ENCODE peak calls at places on chromosomes 13 and 19, in six cellular contexts. A is astrocyte of the spinal cord, X is right atrium auricular region, O is BJ, J is epithelial cell of esophagus, G is fibroblast of the aortic adventitia. Q is an unnamed sample.

GRCh38 chr19:5864013-5864720 is 6.2 kb downstream of the FUT5 start:
- DNase-seq in X (no peak), A (no peak), G (no peak), J (no peak), O (no peak), Q (no peak)

GRCh38 chr19:32866061-32866460 is 3.5 kb downstream of the SLC7A9 start:
- DNase-seq in O (no peak), G (no peak), J (no peak), X (no peak), A (no peak), Q (no peak)

GRCh38 chr13:98571955-98572662 is 4.8 kb downstream of the STK24 start:
- DNase-seq in A (peak), O (peak), X (no peak), J (peak), G (peak), Q (peak)

GRCh38 chr19:2048959-2049740 is 1.9 kb downstream of the MKNK2 start:
- DNase-seq in G (no peak), A (no peak), O (no peak), X (no peak), J (no peak), Q (no peak)

GRCh38 chr13:47005761-47006414 is 109.0 kb upstream of the HTR2A start:
- DNase-seq in G (no peak), A (peak), J (no peak), O (no peak), X (no peak), Q (peak)

GRCh38 chr13:33277946-33278345 is 7.6 kb downstream of the STARD13 start:
- DNase-seq in J (no peak), O (no peak), A (no peak), X (no peak), G (peak), Q (peak)

GRCh38 chr19:29217591-29217990 is 4.6 kb upstream of the UQCRFS1 start:
- DNase-seq in O (no peak), G (no peak), A (no peak), J (no peak), X (no peak), Q (no peak)

GRCh38 chr13:106424805-106425204 is 110.7 kb downstream of the EFNB2 start:
- DNase-seq in J (peak), A (no peak), X (no peak), G (no peak), O (no peak), Q (no peak)

GRCh38 chr19:44876930-44877530 is 14.0 kb upstream of the TOMM40 start:
- DNase-seq in G (no peak), X (no peak), O (no peak), A (peak), J (no peak), Q (no peak)

GRCh38 chr13:111938743-111939142 is 128.2 kb upstream of the SOX1 start:
- DNase-seq in A (no peak), G (no peak), X (peak), O (no peak), J (no peak), Q (no peak)

GRCh38 chr13:69928262-69928661 is 179.4 kb upstream of the ATXN8OS start:
- DNase-seq in G (no peak), A (no peak), X (no peak), O (no peak), J (no peak), Q (no peak)

GRCh38 chr19:720691-721160 is 12.0 kb downstream of the PALM start:
- DNase-seq in J (no peak), O (no peak), A (no peak), X (no peak), G (no peak), Q (no peak)

GRCh38 chr13:33543631-33544030 is 258.1 kb upstream of the STARD13 start:
- DNase-seq in G (peak), A (no peak), J (peak), X (no peak), O (no peak), Q (no peak)

GRCh38 chr19:41411682-41412265 is 14.2 kb downstream of the BCKDHA start:
- DNase-seq in O (no peak), G (no peak), A (no peak), X (no peak), J (peak), Q (no peak)
- H3K4me3 ChIP-seq in O (no peak), G (no peak), A (no peak), X (no peak), J (no peak), Q (no peak)

DNA sequence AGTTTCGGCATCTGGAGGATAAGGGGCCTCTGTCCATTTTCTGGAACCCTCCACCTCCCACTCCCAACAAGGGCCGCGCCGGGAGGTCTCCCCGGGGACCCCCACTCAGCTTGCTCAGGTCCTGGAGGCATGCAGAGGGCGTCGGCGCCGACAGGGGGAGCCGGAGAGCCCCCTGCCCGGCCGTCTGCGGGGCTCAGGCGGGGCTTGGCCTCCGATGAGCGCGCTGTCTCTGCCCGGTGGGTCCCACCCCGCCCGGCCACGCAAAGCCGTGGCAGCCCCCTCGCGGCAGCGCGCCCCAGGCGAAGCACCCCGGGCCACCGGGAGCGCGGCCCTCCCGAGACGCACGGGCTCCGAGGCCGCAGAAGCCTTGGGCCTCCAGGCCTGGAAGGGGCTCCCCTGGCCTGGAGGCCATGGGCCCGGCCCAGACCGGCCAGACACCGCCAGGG is 149.7 kb upstream of the ZNF536 start:
- DNase-seq in J (no peak), A (no peak), X (no peak), O (no peak), G (no peak), Q (no peak)
- TF ChIP-seq CTCF in J (no peak), A (peak), X (peak), O (peak), G (peak), Q (no peak)

DNA sequence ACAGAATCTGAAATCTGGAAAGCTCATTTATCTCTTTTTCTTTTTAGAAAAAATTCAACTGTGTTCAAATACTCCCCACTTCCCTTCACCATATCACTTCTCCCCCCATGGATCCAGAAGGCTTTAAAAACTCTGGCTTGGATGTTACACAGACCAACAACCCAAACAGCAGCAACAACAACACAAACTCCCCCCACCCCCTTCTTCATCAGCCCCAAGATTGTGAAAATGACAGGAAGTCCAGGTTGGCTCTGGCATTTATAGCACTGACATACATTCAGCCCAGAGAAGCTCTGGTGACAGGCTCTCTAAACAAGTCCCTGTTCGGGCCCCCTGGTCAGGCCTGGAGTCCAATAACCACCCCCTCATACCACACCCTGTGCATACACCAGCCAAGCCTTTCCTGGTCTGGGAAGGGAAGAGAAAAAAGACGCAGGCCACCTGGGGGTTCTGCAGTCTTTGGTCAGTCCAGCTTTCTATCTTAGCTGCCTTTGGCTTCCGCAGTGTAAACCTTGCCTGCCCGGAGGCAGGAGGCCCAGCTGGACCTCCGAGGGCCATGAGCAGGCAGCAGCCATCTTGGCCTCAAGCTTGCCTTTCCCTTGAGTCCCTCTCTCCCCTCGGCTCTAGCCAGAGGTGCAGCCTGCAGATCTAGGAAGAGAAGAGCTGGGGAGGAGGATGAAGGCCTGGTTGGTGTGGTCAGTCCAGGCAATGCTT is 6.8 kb downstream of the CDX2 start:
- DNase-seq in X (no peak), O (no peak), J (no peak), G (no peak), A (no peak), Q (no peak)
- H3K4me3 ChIP-seq in X (no peak), O (no peak), J (no peak), G (no peak), A (no peak), Q (no peak)

GRCh38 chr19:50518091-50519005 is 4.6 kb upstream of the ASPDH start:
- DNase-seq in G (no peak), A (no peak), J (no peak), X (no peak), O (no peak), Q (no peak)
- TF ChIP-seq CTCF in G (no peak), A (no peak), J (no peak), X (no peak), O (peak), Q (no peak)

DNA sequence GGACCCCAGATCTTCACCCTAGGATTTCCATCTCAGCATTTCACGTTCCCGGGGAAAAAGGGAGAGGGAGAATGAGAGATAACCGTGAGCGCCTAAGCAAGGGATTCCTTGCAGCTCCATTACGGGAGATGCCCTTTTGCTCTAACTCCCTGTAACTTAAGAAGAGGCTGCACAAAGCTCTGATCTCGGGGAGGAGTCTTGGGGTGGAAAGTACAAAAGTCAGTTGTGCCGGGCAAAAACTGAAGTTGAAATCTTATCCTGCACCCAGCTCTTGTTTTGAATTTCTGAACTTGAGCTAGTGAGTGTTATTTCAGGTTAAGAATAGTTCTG is 256.4 kb upstream of the SOX21 start:
- DNase-seq in G (peak), A (no peak), J (no peak), X (no peak), O (no peak), Q (no peak)
- H3K4me3 ChIP-seq in G (peak), A (peak), J (peak), X (no peak), O (no peak), Q (peak)

DNA sequence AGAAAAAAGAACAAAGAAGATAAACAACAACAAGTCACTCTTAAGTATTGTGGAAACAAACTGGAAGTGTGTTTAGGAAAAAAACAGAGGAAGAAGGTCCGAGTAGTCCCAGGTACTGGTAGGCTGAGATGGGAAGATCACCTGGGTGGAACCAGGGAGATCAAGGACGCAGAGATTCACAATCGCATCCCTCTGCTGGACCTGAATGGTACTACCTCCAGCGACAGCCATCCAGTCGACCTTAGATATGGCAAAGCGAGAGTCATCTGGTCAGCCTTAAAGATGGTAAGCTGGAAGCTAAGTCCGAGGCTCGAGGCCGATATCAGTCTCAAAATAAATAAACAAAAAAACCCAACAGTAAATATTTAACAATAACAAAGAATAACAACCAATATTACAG is 44.9 kb upstream of the ZNF91 start:
- DNase-seq in J (no peak), O (no peak), X (no peak), A (no peak), G (no peak), Q (no peak)
- TF ChIP-seq CTCF in J (peak), O (peak), X (no peak), A (peak), G (peak), Q (peak)